ENCODE peak calls at places on chromosomes 4 and X, in four cellular contexts. N is GM12878, Q is HepG2, O is H1. H is an unnamed sample.

GRCh38 chrX:130111220-130111934 is 1.1 kb upstream of the ELF4 start:
- DNase-seq in Q (no peak), N (no peak), O (no peak), H (no peak)

GRCh38 chr4:137310593-137311490 is 221.5 kb downstream of the PCDH18 start:
- DNase-seq in O (no peak), Q (no peak), N (no peak), H (no peak)

GRCh38 chrX:41906515-41907165 is 16.7 kb downstream of the CASK start:
- DNase-seq in Q (no peak), O (no peak), N (no peak), H (no peak)

GRCh38 chr4:153809916-153810810 is 21.3 kb upstream of the SFRP2 start:
- DNase-seq in N (no peak), O (no peak), Q (no peak), H (no peak)

GRCh38 chrX:40343319-40343718 is 237.5 kb upstream of the ATP6AP2 start:
- DNase-seq in O (no peak), N (no peak), Q (no peak), H (no peak)

GRCh38 chrX:74521961-74522833 is 92.2 kb downstream of the RLIM start:
- DNase-seq in O (no peak), Q (no peak), N (no peak), H (no peak)

GRCh38 chr4:24974252-24974580 is 56.5 kb downstream of the LGI2 start:
- DNase-seq in N (no peak), Q (no peak), O (no peak), H (no peak)

GRCh38 chrX:21946925-21947641 is 6.6 kb downstream of the SMS start:
- DNase-seq in Q (no peak), O (no peak), N (no peak), H (peak)

GRCh38 chr4:125703443-125703842 is 388.7 kb downstream of the FAT4 start:
- DNase-seq in N (no peak), Q (no peak), O (no peak), H (no peak)

GRCh38 chr4:54783402-54784110 is 125.8 kb downstream of the KIT start:
- DNase-seq in O (no peak), Q (peak), N (no peak), H (no peak)

GRCh38 chr4:173698557-173699262 is 168.7 kb upstream of the HAND2 start:
- DNase-seq in O (no peak), N (no peak), Q (no peak), H (no peak)

GRCh38 chr4:100391913-100392312 is 125.9 kb downstream of the EMCN start:
- DNase-seq in Q (no peak), O (no peak), N (no peak), H (no peak)

GRCh38 chr4:14653338-14653737 is 348.9 kb upstream of the CPEB2 start:
- DNase-seq in N (no peak), O (no peak), Q (no peak), H (no peak)

GRCh38 chr4:168562021-168562691 is 65.3 kb downstream of the PALLD start:
- DNase-seq in N (no peak), Q (no peak), O (no peak), H (no peak)

GRCh38 chr4:169658970-169659735 is 38.8 kb downstream of the CLCN3 start:
- DNase-seq in O (no peak), N (no peak), Q (no peak), H (no peak)

GRCh38 chrX:129510331-129510730 is 13.0 kb downstream of the SMARCA1 start:
- DNase-seq in O (no peak), N (no peak), Q (peak), H (no peak)

GRCh38 chr4:181148470-181148869 is 1094.7 kb upstream of the TENM3 start:
- DNase-seq in N (no peak), Q (no peak), O (no peak), H (no peak)

GRCh38 chr4:162163892-162164759 is at the start of gene FSTL5:
- DNase-seq in Q (peak), O (peak), N (no peak), H (peak)

GRCh38 chrX:10157545-10157944 is 770 bp downstream of the CLCN4 start:
- DNase-seq in N (no peak), O (no peak), Q (no peak), H (no peak)

GRCh38 chrX:149830192-149830873 is 48.6 kb downstream of the MAGEA9 start:
- DNase-seq in O (no peak), Q (no peak), N (peak), H (peak)

GRCh38 chrX:70480660-70481018 is 36.0 kb downstream of the DLG3 start:
- DNase-seq in O (no peak), N (no peak), Q (no peak), H (no peak)

DNA sequence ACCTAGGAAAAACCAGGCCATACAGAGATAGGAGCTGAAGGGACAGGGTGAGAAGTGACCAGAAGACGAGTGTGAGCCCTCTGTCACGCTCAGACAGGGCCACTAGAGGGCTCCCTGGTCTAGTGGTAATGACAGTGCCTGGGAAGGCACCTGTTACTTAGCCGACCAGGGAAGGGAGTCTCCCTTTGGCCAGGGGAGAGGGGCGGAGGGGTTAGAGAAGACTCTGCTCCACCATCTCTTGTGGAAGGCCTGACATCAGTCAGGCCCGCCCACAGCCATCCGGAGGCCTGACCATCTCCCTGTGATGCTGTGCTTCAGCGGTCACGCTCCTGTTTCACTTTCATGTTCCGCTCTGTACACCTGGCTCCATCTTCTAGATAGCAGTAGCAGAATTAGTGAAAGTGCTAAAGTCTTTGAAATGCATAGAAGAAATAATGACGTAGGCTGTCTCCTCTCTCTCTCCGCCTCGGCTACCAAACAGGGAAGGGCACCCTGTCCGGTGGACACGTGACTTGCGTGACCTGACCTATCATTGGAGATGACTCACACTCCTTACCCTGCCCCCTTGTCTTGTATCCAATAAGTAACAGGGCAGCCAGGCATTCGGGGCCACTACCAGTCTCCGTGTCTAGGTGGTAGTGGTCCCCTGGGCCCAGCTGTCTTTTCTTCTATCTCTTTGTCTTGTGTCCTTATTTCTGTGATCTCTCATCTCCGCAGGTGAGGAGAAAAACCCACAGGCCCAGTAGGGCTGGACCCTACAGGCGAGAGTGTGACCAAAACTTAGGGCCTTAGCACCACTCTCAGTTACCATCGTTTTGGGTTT is 26.7 kb downstream of the HTT-AS start:
- DNase-seq in Q (peak), N (peak), O (peak), H (peak)
- H3K4me3 ChIP-seq in Q (peak), N (no peak), O (no peak), H (no peak)

GRCh38 chrX:114162068-114162735 is 421.7 kb upstream of the HTR2C start:
- DNase-seq in O (peak), N (no peak), Q (peak), H (peak)
- TF ChIP-seq SUZ12 in O (no peak), N (no peak), Q (no peak), H (no peak)

DNA sequence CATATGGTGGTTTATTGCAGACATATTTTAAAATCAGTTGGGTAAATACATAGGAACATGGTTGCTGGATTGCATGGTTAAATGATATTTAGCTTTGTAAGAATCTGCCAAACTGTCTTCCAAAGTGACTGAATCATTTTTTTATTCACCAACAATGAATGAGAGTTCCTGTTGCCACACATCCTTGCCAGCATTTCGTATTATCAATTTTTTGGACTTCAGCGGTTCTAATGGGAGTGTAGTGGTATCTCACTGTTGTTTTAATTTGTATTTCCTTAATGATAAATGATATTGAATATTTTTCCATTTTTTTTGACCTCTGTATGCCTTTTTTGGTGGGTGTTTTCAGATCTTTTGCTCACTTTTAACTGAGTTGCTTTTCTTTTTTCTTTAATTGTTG is 1.4 kb upstream of the MTHFD2L start:
- DNase-seq in Q (no peak), N (no peak), O (no peak), H (no peak)
- H3K9ac ChIP-seq in Q (no peak), N (no peak), O (no peak), H (no peak)

GRCh38 chrX:17917945-17918577 is 57.0 kb upstream of the RAI2 start:
- DNase-seq in Q (no peak), O (no peak), N (no peak), H (no peak)
- H3K4me3 ChIP-seq in Q (no peak), O (no peak), N (no peak), H (no peak)

DNA sequence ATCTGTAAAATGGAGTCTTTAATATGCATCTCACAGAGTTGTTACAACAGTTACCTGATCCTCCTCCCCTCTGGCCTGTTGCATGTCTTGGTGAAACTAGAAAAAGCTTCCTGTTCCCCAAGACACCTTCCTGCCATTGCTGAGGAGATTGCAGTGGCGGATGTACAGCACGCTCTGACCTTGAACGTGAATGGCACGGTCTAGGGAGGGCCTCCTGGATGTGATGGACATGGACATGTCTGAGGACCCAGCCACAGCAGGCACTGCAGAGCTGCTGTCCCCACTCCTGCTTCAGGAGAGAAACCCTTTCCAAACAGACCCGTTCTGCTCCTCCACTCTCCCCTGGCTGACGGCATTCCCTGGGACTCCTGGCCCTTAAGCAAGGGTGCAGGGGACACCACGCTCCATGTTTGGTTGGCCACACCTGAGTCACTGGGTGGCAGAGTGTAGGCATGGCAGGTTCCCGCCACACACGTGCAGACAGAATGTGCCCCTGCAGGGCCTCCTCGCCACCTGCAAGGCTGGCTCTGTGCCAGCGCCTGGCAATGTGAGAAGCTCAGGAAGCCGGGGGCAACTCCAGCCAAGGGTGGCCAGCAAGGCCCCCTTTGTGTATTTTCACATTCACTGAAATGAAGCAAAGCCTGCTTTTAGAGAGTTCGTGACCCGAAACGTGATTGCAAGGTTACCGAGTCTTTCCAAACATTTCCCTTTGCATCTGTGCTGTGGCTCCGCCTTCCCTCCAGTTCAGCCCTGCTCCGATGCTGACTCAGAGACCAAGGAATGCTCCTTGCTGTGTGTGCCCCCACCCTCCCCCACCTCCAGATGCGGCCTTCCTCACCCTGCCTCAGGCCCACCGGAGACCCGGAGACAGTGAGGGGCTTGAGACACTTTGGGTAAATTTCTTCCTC is 46.0 kb downstream of the HTRA3 start:
- DNase-seq in O (no peak), N (no peak), Q (peak), H (peak)
- TF ChIP-seq SUZ12 in O (no peak), N (no peak), Q (no peak), H (no peak)

GRCh38 chrX:68832101-68832416 is 3.2 kb downstream of the EFNB1 start:
- DNase-seq in O (no peak), N (no peak), Q (no peak), H (no peak)
- H3K9ac ChIP-seq in O (no peak), N (no peak), Q (no peak), H (peak)

DNA sequence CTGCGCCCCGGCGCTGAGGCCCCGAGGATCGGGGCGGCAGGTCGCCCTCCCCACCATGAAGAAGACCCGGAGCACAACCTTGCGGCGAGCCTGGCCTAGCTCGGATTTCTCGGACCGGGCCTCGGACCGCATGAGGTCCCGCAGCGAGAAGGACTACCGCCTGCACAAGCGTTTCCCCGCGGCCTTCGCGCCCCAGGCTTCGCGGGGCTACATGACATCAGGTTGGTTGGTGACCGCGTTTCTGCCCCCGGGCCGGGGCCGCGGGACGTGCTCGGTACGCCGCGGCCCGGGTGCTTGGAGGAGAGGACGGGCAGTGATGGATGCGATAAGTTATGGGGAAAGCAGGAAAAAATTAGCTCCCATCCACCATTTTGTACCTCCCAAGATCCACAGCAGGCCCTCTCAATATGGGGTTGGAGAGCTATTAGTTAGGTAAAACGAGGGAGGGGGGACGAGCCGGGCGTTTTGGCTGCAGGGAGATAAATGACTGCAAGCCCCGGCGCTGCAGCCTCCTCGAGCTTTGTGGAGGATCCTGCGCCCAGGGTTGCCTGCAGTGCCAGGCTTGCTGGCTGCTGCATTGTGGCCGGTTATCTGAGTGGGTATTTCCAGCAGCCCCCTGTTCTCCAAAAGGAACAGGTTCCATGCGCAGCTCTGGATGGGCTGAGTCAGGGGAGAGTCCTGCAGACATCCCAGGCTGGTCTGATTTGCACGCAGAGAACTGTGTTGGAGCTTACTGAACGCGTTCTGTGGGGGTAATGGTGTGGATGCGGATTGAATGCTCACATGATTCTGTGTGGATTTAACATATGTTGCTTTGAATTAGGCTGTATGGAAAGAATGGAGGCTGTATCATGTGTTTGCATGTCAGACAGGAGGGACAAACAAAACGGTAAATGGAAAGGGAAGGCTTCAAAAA is 1.9 kb downstream of the STOX2 start:
- DNase-seq in O (no peak), Q (no peak), N (no peak), H (no peak)
- H3K4me3 ChIP-seq in O (peak), Q (no peak), N (no peak), H (peak)

GRCh38 chr4:121190389-121190788 is 26.3 kb upstream of the TNIP3 start:
- DNase-seq in N (no peak), O (no peak), Q (no peak), H (no peak)
- TF ChIP-seq SUZ12 in N (no peak), O (no peak), Q (no peak), H (no peak)

GRCh38 chr4:32189788-32190187 is 1469.6 kb downstream of the PCDH7 start:
- DNase-seq in Q (no peak), N (no peak), O (no peak), H (no peak)

GRCh38 chr4:32196950-32197688 is 1477.0 kb downstream of the PCDH7 start:
- DNase-seq in Q (no peak), O (no peak), N (no peak), H (no peak)

GRCh38 chr4:32192991-32193390 is 1472.8 kb downstream of the PCDH7 start:
- DNase-seq in N (no peak), Q (no peak), O (no peak), H (no peak)

GRCh38 chr4:32189130-32189529 is 1469.0 kb downstream of the PCDH7 start:
- DNase-seq in N (no peak), Q (no peak), O (no peak), H (no peak)

DNA sequence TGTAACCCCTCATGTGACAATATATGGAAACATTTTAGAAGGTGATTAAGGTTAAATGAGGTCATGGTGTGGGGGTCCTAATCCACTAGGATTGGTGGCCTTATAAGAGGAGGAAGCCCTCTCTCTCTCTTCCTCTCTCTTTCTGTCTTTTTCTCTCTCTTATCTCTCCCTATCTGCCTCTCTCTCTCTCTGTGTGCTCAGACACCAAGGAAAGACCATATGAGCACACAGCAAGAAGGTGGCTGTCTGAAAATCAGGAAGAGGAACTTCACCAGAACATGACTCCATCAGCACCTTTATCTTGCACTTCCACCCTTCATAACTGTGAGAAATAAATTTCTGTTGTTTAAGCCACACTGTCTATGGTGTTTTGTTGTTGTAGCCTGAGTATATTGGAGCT is 1472.2 kb downstream of the PCDH7 start:
- DNase-seq in Q (no peak), O (no peak), N (no peak), H (no peak)
- H3K9ac ChIP-seq in Q (no peak), O (no peak), N (no peak), H (no peak)